ENCODE peak calls at places on chromosomes 2 and 18, in four cellular contexts. T, Z, R and F are unnamed samples.

GRCh38 chr2:97870396-97870843 is 125.3 kb downstream of the TMEM131 start:
- DNase-seq in R (peak), Z (peak), T (no peak), F (peak)

GRCh38 chr2:200650195-200650594 is 64.4 kb downstream of the AOX1 start:
- DNase-seq in R (no peak), Z (peak), T (no peak), F (no peak)

GRCh38 chr2:196592912-196593881 is 46.3 kb upstream of the CCDC150 start:
- DNase-seq in R (no peak), Z (peak), T (peak), F (peak)

GRCh38 chr2:235793163-235793752 is 299.4 kb downstream of the AGAP1 start:
- DNase-seq in Z (no peak), R (peak), T (peak), F (peak)

GRCh38 chr2:25247792-25248512 is 79.6 kb upstream of the POMC start:
- DNase-seq in T (no peak), R (peak), Z (no peak), F (no peak)

GRCh38 chr2:218216336-218216673 is 684 bp upstream of the ARPC2 start:
- DNase-seq in R (no peak), T (no peak), Z (no peak), F (no peak)

GRCh38 chr2:110866036-110866435 is 133.7 kb downstream of the ACOXL start:
- DNase-seq in Z (no peak), R (no peak), T (no peak), F (no peak)

GRCh38 chr18:25164211-25164836 is 187.6 kb downstream of the ZNF521 start:
- DNase-seq in R (no peak), Z (no peak), T (no peak), F (no peak)

GRCh38 chr18:515156-515815 is 14.8 kb upstream of the COLEC12 start:
- DNase-seq in R (no peak), Z (no peak), T (no peak), F (no peak)

GRCh38 chr2:241958818-241959545 is 89.5 kb downstream of the RTP5 start:
- DNase-seq in R (no peak), T (no peak), Z (no peak), F (no peak)

GRCh38 chr2:236745420-236746210 is 176.0 kb downstream of the ACKR3 start:
- DNase-seq in T (peak), Z (peak), R (peak), F (no peak)

GRCh38 chr2:187453078-187453641 is 5.1 kb upstream of the CALCRL start:
- DNase-seq in R (no peak), Z (no peak), T (peak), F (peak)

GRCh38 chr2:74814102-74814501 is 19.8 kb upstream of the HK2 start:
- DNase-seq in T (no peak), R (peak), Z (no peak), F (no peak)

GRCh38 chr2:188307850-188308283 is 16.2 kb downstream of the GULP1 start:
- DNase-seq in Z (no peak), R (no peak), T (no peak), F (peak)

GRCh38 chr2:37189452-37190153 is 1.1 kb upstream of the SULT6B1 start:
- DNase-seq in Z (peak), T (peak), R (peak), F (peak)

GRCh38 chr2:38748391-38748790 is 2.8 kb downstream of the SRSF7 start:
- DNase-seq in T (no peak), Z (no peak), R (no peak), F (no peak)

GRCh38 chr2:62654423-62654791 is 51.1 kb upstream of the EHBP1 start:
- DNase-seq in T (no peak), Z (peak), R (no peak), F (no peak)

GRCh38 chr2:148813603-148814065 is 61.4 kb upstream of the KIF5C start:
- DNase-seq in Z (no peak), T (peak), R (no peak), F (no peak)

GRCh38 chr2:1866402-1867091 is 122.2 kb upstream of the PXDN start:
- DNase-seq in T (no peak), R (no peak), Z (no peak), F (no peak)

GRCh38 chr2:165289069-165289468 is 49.9 kb downstream of the SCN2A start:
- DNase-seq in Z (no peak), R (no peak), T (no peak), F (no peak)

GRCh38 chr2:165295643-165296042 is 56.4 kb downstream of the SCN2A start:
- DNase-seq in T (no peak), R (no peak), Z (no peak), F (no peak)

GRCh38 chr2:165294912-165295311 is 55.7 kb downstream of the SCN2A start:
- DNase-seq in R (no peak), Z (no peak), T (no peak), F (peak)

GRCh38 chr2:165293439-165294420 is 54.5 kb downstream of the SCN2A start:
- DNase-seq in R (peak), T (peak), Z (peak), F (peak)
- TF ChIP-seq CTCF in R (peak), T (peak), Z (peak), F (peak)

DNA sequence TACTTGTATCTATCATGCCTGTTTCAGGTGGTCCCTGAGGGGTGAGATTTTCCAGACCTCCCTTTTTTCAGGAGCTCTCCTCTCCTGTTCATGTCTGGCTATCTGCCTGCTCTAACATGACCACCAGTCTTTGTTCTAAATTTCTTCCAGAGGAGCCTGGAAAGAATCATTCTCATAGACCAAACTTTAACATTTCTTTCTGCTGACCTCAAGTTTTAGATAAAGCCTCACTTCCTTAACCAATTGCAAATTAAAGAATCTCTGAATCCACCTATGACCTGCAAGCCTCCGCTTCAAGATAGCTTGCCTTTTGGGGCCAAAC is 97.6 kb downstream of the TEX51 start:
- DNase-seq in T (no peak), Z (no peak), R (no peak), F (no peak)
- TF ChIP-seq EZH2 in T (no peak), Z (no peak), R (no peak), F (no peak)

GRCh38 chr2:29612568-29612967 is 308.8 kb downstream of the ALK start:
- DNase-seq in R (no peak), Z (no peak), T (no peak), F (no peak)
- H3K4me3 ChIP-seq in R (no peak), Z (no peak), T (no peak), F (no peak)

GRCh38 chr18:80023173-80023572 is 11.1 kb upstream of the RBFA start:
- DNase-seq in T (peak), R (no peak), Z (no peak), F (peak)
- TF ChIP-seq CTCF in T (peak), R (peak), Z (peak), F (peak)

GRCh38 chr18:57428221-57429150 is 6.7 kb upstream of the ONECUT2 start:
- DNase-seq in R (no peak), T (peak), Z (no peak), F (no peak)

GRCh38 chr18:57430983-57431382 is 4.2 kb upstream of the ONECUT2 start:
- DNase-seq in Z (no peak), T (peak), R (no peak), F (no peak)

GRCh38 chr18:57430166-57430958 is 4.8 kb upstream of the ONECUT2 start:
- DNase-seq in Z (no peak), T (peak), R (no peak), F (no peak)

GRCh38 chr18:57431512-57432080 is 3.6 kb upstream of the ONECUT2 start:
- DNase-seq in R (no peak), Z (no peak), T (no peak), F (no peak)

GRCh38 chr18:57429607-57430165 is 5.5 kb upstream of the ONECUT2 start:
- DNase-seq in R (no peak), Z (no peak), T (peak), F (no peak)
- TF ChIP-seq EZH2 in R (no peak), Z (no peak), T (no peak), F (peak)

GRCh38 chr2:54090521-54091117 is 24.8 kb upstream of the ACYP2 start:
- DNase-seq in R (no peak), T (no peak), Z (no peak), F (no peak)

GRCh38 chr2:54088191-54088634 is 27.2 kb upstream of the ACYP2 start:
- DNase-seq in R (no peak), Z (peak), T (peak), F (no peak)

GRCh38 chr2:54086157-54086556 is 29.3 kb upstream of the ACYP2 start:
- DNase-seq in T (no peak), Z (no peak), R (no peak), F (no peak)

GRCh38 chr2:54085069-54085468 is 30.3 kb upstream of the ACYP2 start:
- DNase-seq in T (no peak), R (no peak), Z (no peak), F (no peak)

DNA sequence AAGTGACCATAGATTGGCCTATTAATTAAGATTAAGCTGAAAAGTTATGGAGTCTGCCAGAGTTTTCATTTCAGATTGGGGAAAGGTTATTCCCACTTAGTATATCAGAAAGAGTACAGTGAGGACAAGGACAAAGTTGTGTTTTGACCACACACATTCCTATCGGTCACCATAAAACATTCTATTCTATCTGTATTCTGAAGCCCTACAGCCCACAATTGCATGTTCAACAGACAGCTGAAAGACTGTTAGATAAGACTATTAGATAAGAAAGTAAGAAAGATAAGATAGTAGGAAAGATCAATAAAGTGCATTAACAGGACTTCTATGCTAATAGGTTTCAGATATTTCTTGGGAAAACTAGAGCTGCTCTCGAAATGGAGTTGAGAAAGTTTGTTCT is 26.7 kb upstream of the ACYP2 start:
- DNase-seq in Z (peak), R (peak), T (no peak), F (no peak)
- H3K4me3 ChIP-seq in Z (no peak), R (no peak), T (no peak), F (no peak)

DNA sequence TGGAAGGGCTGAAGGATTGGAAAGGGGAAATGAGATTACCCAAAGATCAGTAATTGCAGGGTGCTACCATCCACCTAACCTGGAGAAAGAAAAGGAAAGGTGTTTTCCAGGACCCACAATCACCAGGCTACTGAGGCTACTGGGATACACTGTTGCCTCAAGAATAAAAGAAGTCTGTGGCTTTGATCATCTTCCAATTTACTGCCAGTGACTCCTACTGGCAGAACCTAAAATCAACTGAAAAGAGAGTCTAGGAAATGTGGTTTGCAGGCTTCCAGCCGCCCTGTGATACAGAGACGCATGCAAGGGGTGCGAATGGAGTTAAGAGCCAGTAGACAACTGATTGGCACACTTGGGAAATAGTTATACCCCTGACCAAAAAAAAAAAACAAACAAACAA is 16.6 kb upstream of the TTL start:
- DNase-seq in T (peak), Z (no peak), R (peak), F (peak)
- TF ChIP-seq CTCF in T (peak), Z (no peak), R (peak), F (peak)

GRCh38 chr2:157625311-157625710 is 3.4 kb downstream of the ACVR1C start:
- DNase-seq in R (no peak), Z (no peak), T (no peak), F (no peak)

GRCh38 chr2:157628282-157628531 is 457 bp downstream of the ACVR1C start:
- DNase-seq in R (no peak), T (no peak), Z (no peak), F (no peak)

GRCh38 chr2:157628532-157629415 is at the start of gene ACVR1C:
- DNase-seq in R (peak), Z (peak), T (peak), F (peak)

DNA sequence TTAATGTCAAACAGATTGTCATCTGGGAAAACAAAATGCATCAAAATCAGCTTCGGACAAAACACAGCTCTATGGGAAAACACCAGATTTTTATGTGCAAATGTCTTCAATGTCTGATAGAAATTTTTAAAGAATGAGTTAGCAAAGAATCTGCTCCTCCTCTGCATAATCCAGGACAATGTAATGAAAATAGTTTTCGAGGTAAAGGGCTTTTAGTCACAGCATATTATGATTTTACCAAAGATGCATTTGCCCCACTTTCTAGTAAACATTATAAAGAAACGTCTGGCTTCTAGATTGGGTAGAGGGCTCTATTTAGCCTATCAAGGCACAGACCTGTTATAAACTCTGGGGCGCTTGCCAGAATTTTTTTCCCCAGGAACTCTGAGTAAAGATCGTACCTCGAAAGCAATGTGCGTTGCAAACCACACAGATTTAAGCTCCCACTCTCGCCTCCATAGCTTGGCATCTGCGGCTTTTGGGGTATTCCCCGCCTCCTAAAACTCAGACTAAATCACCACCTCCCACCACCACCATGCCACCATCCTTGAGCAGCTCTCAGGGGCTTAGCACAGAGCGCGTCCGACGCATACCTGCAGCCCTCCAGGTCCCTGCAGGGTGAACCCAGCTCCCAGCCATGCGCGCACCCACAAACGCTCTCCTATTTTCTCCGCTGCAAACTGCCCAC is 926 bp downstream of the ACVR1C start:
- DNase-seq in Z (peak), T (peak), R (no peak), F (no peak)
- TF ChIP-seq EZH2 in Z (no peak), T (peak), R (peak), F (no peak)

GRCh38 chr2:27354597-27354927 is 2.0 kb downstream of the GTF3C2 start:
- DNase-seq in T (no peak), R (no peak), Z (no peak), F (no peak)
- H3K4me3 ChIP-seq in T (no peak), R (peak), Z (no peak), F (no peak)